ENCODE peak calls at places on chromosomes 4 and X, in ten cellular contexts. C is BE2C; Q is putamen; D is naive thymus-derived CD8-positive, alpha-beta T cell; V is renal cortical epithelial cell; A is body of pancreas; F is WERI-Rb-1; L is fibroblast of mammary gland; E is AG04449; X is memory B cell. B is an unnamed sample.

GRCh38 chr4:14865804-14866203 is 136.5 kb upstream of the CPEB2 start:
- DNase-seq in C (no peak), Q (no peak), D (no peak), V (peak), A (no peak), F (no peak), L (no peak), E (no peak), X (no peak), B (no peak)

GRCh38 chrX:108362026-108362425 is 76.2 kb downstream of the COL4A6 start:
- DNase-seq in C (no peak), Q (no peak), D (no peak), V (no peak), A (no peak), F (no peak), L (peak), E (no peak), X (no peak), B (no peak)

GRCh38 chrX:47160781-47161180 is 15.8 kb downstream of the RBM10 start:
- DNase-seq in C (no peak), Q (no peak), D (no peak), V (no peak), A (no peak), F (no peak), L (no peak), E (no peak), X (no peak), B (no peak)

GRCh38 chrX:41518127-41518840 is 71.1 kb downstream of the NYX start:
- DNase-seq in C (no peak), Q (no peak), D (no peak), V (no peak), A (no peak), F (no peak), L (no peak), E (no peak), X (no peak), B (no peak)

GRCh38 chr4:105436414-105436813 is 37.4 kb downstream of the PPA2 start:
- DNase-seq in C (no peak), Q (no peak), D (no peak), V (no peak), A (no peak), F (no peak), L (no peak), E (no peak), X (no peak), B (no peak)

GRCh38 chrX:20454117-20454516 is 187.4 kb upstream of the RPS6KA3 start:
- DNase-seq in C (no peak), Q (no peak), D (no peak), V (peak), A (no peak), F (no peak), L (peak), E (no peak), X (no peak), B (no peak)

GRCh38 chrX:152674135-152674534 is 24.5 kb upstream of the MAGEA3 start:
- DNase-seq in C (no peak), Q (no peak), D (no peak), V (no peak), A (no peak), F (no peak), L (no peak), E (no peak), X (no peak), B (no peak)

GRCh38 chr4:54958236-54958635 is 167.2 kb downstream of the KDR start:
- DNase-seq in C (no peak), Q (no peak), D (no peak), V (no peak), A (no peak), F (no peak), L (no peak), E (no peak), X (no peak), B (no peak)

GRCh38 chrX:134537179-134537945 is 77.4 kb downstream of the HPRT1 start:
- DNase-seq in C (no peak), Q (no peak), D (no peak), V (peak), A (no peak), F (no peak), L (peak), E (no peak), X (no peak), B (no peak)

GRCh38 chr4:81635747-81636146 is 164.0 kb upstream of the RASGEF1B start:
- DNase-seq in C (no peak), Q (peak), D (peak), V (peak), A (peak), F (no peak), L (no peak), E (no peak), X (peak), B (no peak)

GRCh38 chr4:70670332-70671014 is 4.2 kb upstream of the JCHAIN start:
- DNase-seq in C (no peak), Q (no peak), D (no peak), V (peak), A (no peak), F (no peak), L (peak), E (no peak), X (no peak), B (no peak)

GRCh38 chr4:113982181-113982580 is 2.7 kb upstream of the ARSJ start:
- DNase-seq in C (no peak), Q (no peak), D (no peak), V (no peak), A (no peak), F (no peak), L (no peak), E (no peak), X (no peak), B (no peak)

GRCh38 chrX:119410027-119410819 is 11.1 kb downstream of the SLC25A43 start:
- DNase-seq in C (no peak), Q (no peak), D (no peak), V (peak), A (peak), F (peak), L (peak), E (peak), X (no peak), B (no peak)

GRCh38 chrX:54029543-54030143 is 14.6 kb downstream of the PHF8 start:
- DNase-seq in C (no peak), Q (no peak), D (no peak), V (peak), A (peak), F (no peak), L (no peak), E (no peak), X (no peak), B (no peak)

GRCh38 chr4:86595426-86595805 is 1.3 kb downstream of the PTPN13 start:
- DNase-seq in C (peak), Q (peak), D (no peak), V (peak), A (no peak), F (peak), L (peak), E (no peak), X (no peak), B (no peak)

GRCh38 chr4:51831133-51831532 is 11.8 kb upstream of the DCUN1D4 start:
- DNase-seq in C (peak), Q (peak), D (peak), V (peak), A (peak), F (peak), L (peak), E (no peak), X (peak), B (peak)

GRCh38 chr4:166324321-166324720 is 451.3 kb downstream of the TLL1 start:
- DNase-seq in C (peak), Q (no peak), D (no peak), V (peak), A (peak), F (peak), L (peak), E (no peak), X (no peak), B (no peak)

GRCh38 chrX:139738581-139738980 is 30.6 kb upstream of the MCF2 start:
- DNase-seq in C (no peak), Q (no peak), D (no peak), V (peak), A (no peak), F (no peak), L (peak), E (no peak), X (no peak), B (no peak)

GRCh38 chr4:89681219-89681618 is 155.7 kb downstream of the SNCA start:
- DNase-seq in C (no peak), Q (no peak), D (no peak), V (no peak), A (no peak), F (peak), L (no peak), E (no peak), X (no peak), B (no peak)

GRCh38 chr4:113106076-113106475 is 56.6 kb downstream of the ANK2 start:
- DNase-seq in C (no peak), Q (peak), D (no peak), V (peak), A (no peak), F (no peak), L (peak), E (peak), X (no peak), B (no peak)

GRCh38 chr4:125388653-125389052 is 73.9 kb downstream of the FAT4 start:
- DNase-seq in C (no peak), Q (no peak), D (no peak), V (peak), A (no peak), F (no peak), L (peak), E (peak), X (no peak), B (no peak)

GRCh38 chr4:128768373-128768996 is 41.0 kb upstream of the JADE1 start:
- DNase-seq in C (no peak), Q (no peak), D (no peak), V (no peak), A (no peak), F (no peak), L (no peak), E (peak), X (no peak), B (no peak)

GRCh38 chr4:41160010-41160789 is 54.1 kb downstream of the APBB2 start:
- DNase-seq in C (no peak), Q (no peak), D (no peak), V (peak), A (no peak), F (peak), L (peak), E (no peak), X (no peak), B (no peak)

GRCh38 chr4:132593717-132594400 is 555.2 kb upstream of the PCDH10 start:
- DNase-seq in C (no peak), Q (no peak), D (no peak), V (peak), A (no peak), F (no peak), L (no peak), E (no peak), X (no peak), B (no peak)

GRCh38 chr4:2786152-2786671 is 6.7 kb upstream of the SH3BP2 start:
- DNase-seq in C (no peak), Q (no peak), D (peak), V (no peak), A (peak), F (no peak), L (no peak), E (no peak), X (peak), B (no peak)

GRCh38 chrX:43860646-43861370 is 21.4 kb downstream of the MAOB start:
- DNase-seq in C (no peak), Q (no peak), D (no peak), V (peak), A (peak), F (no peak), L (peak), E (no peak), X (no peak), B (no peak)

GRCh38 chr4:7198440-7199128 is 6.2 kb downstream of the SORCS2 start:
- DNase-seq in C (peak), Q (no peak), D (no peak), V (no peak), A (no peak), F (no peak), L (no peak), E (no peak), X (no peak), B (no peak)

GRCh38 chr4:133068083-133068482 is 81.0 kb upstream of the PCDH10 start:
- DNase-seq in C (no peak), Q (no peak), D (no peak), V (no peak), A (no peak), F (no peak), L (no peak), E (no peak), X (no peak), B (no peak)

GRCh38 chr4:101441446-101441845 is 94.1 kb upstream of the PPP3CA start:
- DNase-seq in C (no peak), Q (no peak), D (no peak), V (no peak), A (no peak), F (no peak), L (no peak), E (no peak), X (no peak), B (no peak)